ENCODE peak calls at places on chromosomes 11 and 22, in four cellular contexts. W is C1 segment of cervical spinal cord, U is GM13977, Y is GM10248. J is an unnamed sample.

GRCh38 chr11:8658210-8658968 is 24.1 kb downstream of the TRIM66 start:
- DNase-seq in U (no peak), Y (no peak), W (no peak), J (peak)

GRCh38 chr11:100942016-100942415 is 187.6 kb downstream of the PGR start:
- DNase-seq in W (no peak), Y (no peak), U (no peak), J (no peak)

GRCh38 chr11:58428021-58428420 is at the start of gene OR5B2:
- DNase-seq in Y (no peak), W (no peak), U (no peak), J (no peak)

GRCh38 chr22:32333141-32333768 is 24.4 kb upstream of the RFPL3 start:
- DNase-seq in Y (no peak), U (no peak), W (no peak), J (no peak)

GRCh38 chr11:122721201-122721963 is 65.9 kb downstream of the UBASH3B start:
- DNase-seq in W (no peak), U (no peak), Y (no peak), J (no peak)

GRCh38 chr22:43996170-43996980 is 27.7 kb upstream of the PARVB start:
- DNase-seq in U (peak), Y (peak), W (peak), J (no peak)

GRCh38 chr22:44837481-44837880 is 85.1 kb downstream of the ARHGAP8 start:
- DNase-seq in Y (no peak), U (no peak), W (no peak), J (no peak)

GRCh38 chr11:73147771-73148681 is 5.9 kb upstream of the FCHSD2 start:
- DNase-seq in W (no peak), Y (no peak), U (no peak), J (no peak)

GRCh38 chr11:638616-639323 is 1.7 kb downstream of the DRD4 start:
- DNase-seq in Y (no peak), W (no peak), U (no peak), J (no peak)

GRCh38 chr22:46769706-46770105 is 7.3 kb downstream of the TBC1D22A start:
- DNase-seq in W (no peak), Y (no peak), U (no peak), J (no peak)

GRCh38 chr11:45158891-45159605 is 12.6 kb downstream of the PRDM11 start:
- DNase-seq in Y (no peak), W (no peak), U (no peak), J (no peak)

GRCh38 chr11:119352857-119353260 is 6.4 kb upstream of the MFRP start:
- DNase-seq in U (no peak), Y (no peak), W (no peak), J (peak)

GRCh38 chr22:23534201-23534850 is 45.8 kb downstream of the IGLL1 start:
- DNase-seq in Y (no peak), W (no peak), U (no peak), J (no peak)

GRCh38 chr11:73198677-73199076 is 19.4 kb upstream of the P2RY2 start:
- DNase-seq in U (no peak), W (no peak), Y (no peak), J (no peak)

GRCh38 chr11:31492320-31492913 is 17.0 kb downstream of the IMMP1L start:
- DNase-seq in Y (no peak), W (no peak), U (no peak), J (no peak)

GRCh38 chr22:45398214-45398613 is 15.2 kb downstream of the SMC1B start:
- DNase-seq in Y (no peak), U (no peak), W (no peak), J (no peak)

GRCh38 chr11:101091781-101092180 is 37.8 kb downstream of the PGR start:
- DNase-seq in U (peak), Y (no peak), W (no peak), J (no peak)

GRCh38 chr11:44226945-44227344 is 83.0 kb downstream of the ALX4 start:
- DNase-seq in Y (no peak), U (no peak), W (no peak), J (no peak)

GRCh38 chr11:117604349-117604995 is 192.5 kb downstream of the DSCAML1 start:
- DNase-seq in Y (no peak), W (peak), U (no peak), J (peak)

GRCh38 chr22:37518509-37519267 is 527 bp downstream of the CARD10 start:
- DNase-seq in U (no peak), Y (no peak), W (no peak), J (no peak)

GRCh38 chr11:82233211-82233610 is 500.5 kb downstream of the FAM181B start:
- DNase-seq in Y (no peak), W (no peak), U (no peak), J (no peak)

GRCh38 chr11:80958966-80959365 is 1518.1 kb upstream of the TENM4 start:
- DNase-seq in U (no peak), W (no peak), Y (no peak), J (no peak)